ENCODE peak calls at places on chromosomes 7 and 10, in four cellular contexts. M is adrenal gland, B is esophagus squamous epithelium, E is K562. S is an unnamed sample.

GRCh38 chr10:107091126-107091525 is 73.4 kb downstream of the SORCS1 start:
- DNase-seq in B (no peak), E (no peak), M (no peak), S (no peak)

GRCh38 chr7:139752148-139752547 is 25.6 kb downstream of the HIPK2 start:
- DNase-seq in E (no peak), B (no peak), M (no peak), S (no peak)

GRCh38 chr7:122727354-122727753 is 24.6 kb upstream of the RNF148 start:
- DNase-seq in B (no peak), M (no peak), E (no peak), S (no peak)

GRCh38 chr10:110144526-110144925 is 62.9 kb upstream of the MXI1 start:
- DNase-seq in M (no peak), B (no peak), E (no peak), S (no peak)

GRCh38 chr7:4136501-4137110 is 545.5 kb upstream of the FOXK1 start:
- DNase-seq in M (no peak), B (no peak), E (no peak), S (no peak)

GRCh38 chr7:149532654-149533053 is 35.0 kb upstream of the ZNF746 start:
- DNase-seq in M (no peak), E (no peak), B (no peak), S (no peak)

GRCh38 chr10:110615057-110615630 is 29.0 kb upstream of the RBM20 start:
- DNase-seq in B (no peak), E (no peak), M (no peak), S (no peak)

GRCh38 chr10:128095023-128095752 is 31.0 kb downstream of the MKI67 start:
- DNase-seq in B (no peak), M (no peak), E (no peak), S (no peak)

GRCh38 chr7:106736508-106737201 is 75.7 kb upstream of the CCDC71L start:
- DNase-seq in M (peak; percentile 56), B (no peak), E (peak; percentile 53), S (peak; percentile 14)
- TF ChIP-seq POLR2A in M (no peak), B (no peak), E (no peak), S (no peak)

GRCh38 chr7:35415411-35415822 is 161.5 kb upstream of the TBX20 start:
- DNase-seq in M (no peak), B (no peak), E (no peak), S (no peak)

GRCh38 chr7:35411331-35411730 is 157.4 kb upstream of the TBX20 start:
- DNase-seq in M (no peak), B (no peak), E (no peak), S (no peak)

GRCh38 chr7:35420657-35421056 is 166.8 kb upstream of the TBX20 start:
- DNase-seq in B (no peak), E (no peak), M (no peak), S (no peak)

GRCh38 chr7:35418716-35419425 is 165.0 kb upstream of the TBX20 start:
- DNase-seq in M (no peak), B (no peak), E (no peak), S (no peak)

DNA sequence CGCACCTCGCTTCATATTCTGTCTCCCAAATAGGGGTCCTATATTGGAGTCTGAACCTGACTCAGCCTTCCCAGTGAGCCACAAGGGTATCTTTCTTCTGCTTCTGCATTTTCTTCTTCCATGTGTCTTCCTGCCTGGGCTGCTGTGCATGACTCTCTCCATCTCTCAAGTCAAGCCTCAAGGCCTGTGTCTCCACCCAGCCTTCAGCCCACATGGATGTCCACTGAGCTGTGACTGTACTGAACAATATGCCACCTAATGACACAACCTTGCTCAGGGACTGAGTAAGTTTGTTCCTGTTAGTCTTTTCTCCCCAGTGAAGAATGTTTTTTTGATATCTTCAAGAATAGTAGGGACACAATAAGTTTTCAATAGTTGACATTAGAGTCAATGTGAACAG is 162.7 kb upstream of the TBX20 start:
- DNase-seq in M (no peak), E (no peak), B (no peak), S (no peak)
- TF ChIP-seq POLR2A in M (no peak), E (no peak), B (no peak), S (no peak)

GRCh38 chr10:15931376-15931775 is 71.1 kb upstream of the MINDY3 start:
- DNase-seq in B (no peak), E (no peak), M (no peak), S (no peak)
- TF ChIP-seq POLR2A in B (no peak), E (no peak), M (no peak), S (no peak)

GRCh38 chr7:145224775-145225174 is 388.9 kb upstream of the TPK1 start:
- DNase-seq in E (no peak), B (no peak), M (no peak), S (no peak)
- TF ChIP-seq POLR2A in E (no peak), B (no peak), M (no peak), S (no peak)

DNA sequence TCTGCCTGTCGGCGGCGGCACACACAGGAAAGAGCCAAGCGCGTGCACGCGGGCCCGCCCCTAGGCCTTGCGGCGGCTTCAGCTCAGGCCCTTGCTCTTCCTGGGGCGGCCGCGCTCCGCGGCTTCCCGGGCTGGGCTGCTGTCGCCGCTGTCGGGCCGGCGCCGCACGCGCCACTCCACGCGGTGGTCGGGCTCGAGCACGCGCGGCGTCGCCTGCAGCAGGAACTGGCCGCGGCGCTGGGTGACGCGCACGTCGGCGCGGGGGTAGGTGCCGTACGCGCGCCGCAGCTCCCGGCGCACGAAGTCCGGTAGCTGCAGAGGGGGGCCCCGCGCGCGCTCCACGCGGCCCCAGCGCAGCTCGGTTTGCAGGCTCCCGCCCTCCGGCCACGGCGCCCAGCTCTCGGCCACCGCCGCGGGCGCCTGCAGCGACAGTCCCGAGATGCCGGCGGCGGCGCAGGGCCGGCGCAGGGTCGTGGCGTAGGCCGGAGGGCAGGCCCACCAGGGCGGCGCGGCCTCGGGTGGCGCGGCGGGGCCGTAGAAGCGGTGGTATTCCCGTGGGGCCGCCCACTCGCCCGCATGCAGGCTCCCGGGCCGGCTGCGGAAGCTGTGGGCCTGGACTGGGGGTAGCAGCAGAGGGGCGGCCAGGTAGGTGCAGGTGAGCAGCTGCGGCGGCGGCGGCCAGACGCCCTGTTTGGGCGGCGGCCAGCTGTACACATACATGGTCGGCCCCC is 804 bp downstream of the C10orf95 start:
- DNase-seq in M (peak; percentile 89), E (peak; percentile 75), B (peak; percentile 51), S (peak; percentile 79)
- TF ChIP-seq POLR2A in M (peak; percentile 76), E (no peak), B (no peak), S (peak; percentile 78)